ENCODE peak calls at places on chromosomes 16 and 17, in eight cellular contexts. Z is skeletal muscle cell; E is B cell; S is RPMI7951; D is GM19239; K is activated naive CD4-positive, alpha-beta T cell; Q is ELR; U is pons. C is an unnamed sample.

GRCh38 chr16:53664724-53665345 is 38.8 kb downstream of the RPGRIP1L start:
- DNase-seq in Z (peak), E (no peak), S (peak), D (no peak), K (no peak), Q (peak), U (no peak), C (peak)

GRCh38 chr17:83083368-83084201 is 4.2 kb downstream of the METRNL start:
- DNase-seq in Z (peak), E (no peak), S (peak), D (no peak), K (no peak), Q (peak), U (no peak), C (peak)

GRCh38 chr16:28027055-28027454 is 36.5 kb downstream of the GSG1L start:
- DNase-seq in Z (no peak), E (no peak), S (no peak), D (no peak), K (no peak), Q (no peak), U (no peak), C (no peak)

GRCh38 chr17:34178047-34178446 is 77.0 kb upstream of the CCL2 start:
- DNase-seq in Z (no peak), E (no peak), S (peak), D (no peak), K (no peak), Q (no peak), U (no peak), C (no peak)

GRCh38 chr17:78332530-78332929 is 27.3 kb downstream of the SOCS3 start:
- DNase-seq in Z (no peak), E (no peak), S (no peak), D (no peak), K (no peak), Q (no peak), U (no peak), C (no peak)

GRCh38 chr17:65463242-65463641 is 98.2 kb downstream of the AXIN2 start:
- DNase-seq in Z (peak), E (no peak), S (no peak), D (no peak), K (no peak), Q (peak), U (no peak), C (no peak)

GRCh38 chr16:48539485-48540221 is 70.3 kb downstream of the N4BP1 start:
- DNase-seq in Z (no peak), E (no peak), S (no peak), D (no peak), K (no peak), Q (no peak), U (no peak), C (no peak)

GRCh38 chr16:24978370-24978914 is 36.7 kb downstream of the ARHGAP17 start:
- DNase-seq in Z (no peak), E (peak), S (no peak), D (no peak), K (no peak), Q (no peak), U (no peak), C (no peak)

GRCh38 chr17:73630957-73631595 is 13.2 kb downstream of the SDK2 start:
- DNase-seq in Z (no peak), E (no peak), S (no peak), D (no peak), K (no peak), Q (no peak), U (no peak), C (no peak)

GRCh38 chr17:9729034-9729650 is 62.2 kb downstream of the DHRS7C start:
- DNase-seq in Z (peak), E (no peak), S (peak), D (peak), K (no peak), Q (peak), U (peak), C (peak)

GRCh38 chr17:50676065-50676975 is 31.4 kb downstream of the ANKRD40 start:
- DNase-seq in Z (no peak), E (peak), S (no peak), D (no peak), K (no peak), Q (no peak), U (no peak), C (no peak)

GRCh38 chr16:28130099-28131088 is 66.9 kb upstream of the GSG1L start:
- DNase-seq in Z (no peak), E (no peak), S (no peak), D (no peak), K (no peak), Q (no peak), U (no peak), C (no peak)

GRCh38 chr16:87457724-87458423 is 35.0 kb downstream of the ZCCHC14 start:
- DNase-seq in Z (peak), E (no peak), S (peak), D (no peak), K (no peak), Q (peak), U (no peak), C (peak)

GRCh38 chr16:30982548-30983288 is 2.3 kb upstream of the HSD3B7 start:
- DNase-seq in Z (no peak), E (no peak), S (no peak), D (no peak), K (no peak), Q (no peak), U (no peak), C (no peak)

GRCh38 chr16:86066755-86067154 is 167.8 kb downstream of the IRF8 start:
- DNase-seq in Z (no peak), E (no peak), S (no peak), D (no peak), K (no peak), Q (no peak), U (no peak), C (no peak)

GRCh38 chr17:79559111-79559887 is 51.6 kb downstream of the RBFOX3 start:
- DNase-seq in Z (no peak), E (no peak), S (no peak), D (no peak), K (no peak), Q (no peak), U (no peak), C (no peak)